ENCODE peak calls at places on chromosomes 16 and 17, in six cellular contexts. O is fibroblast of the conjunctiva; P is activated CD4-positive, alpha-beta T cell treated with anti-CD3 and anti-CD28 coated beads for 48 hours; R is GM03348; K is activated naive CD4-positive, alpha-beta T cell treated with Interleukin-2 at 50 U/mL for 16 hours; A is ELR. D is an unnamed sample.

GRCh38 chr17:78176548-78177025 is 8.2 kb downstream of the SYNGR2 start:
- DNase-seq in O (no peak), R (peak; percentile 81), P (peak; percentile 84), A (peak; percentile 60), K (peak; percentile 82), D (no peak)

GRCh38 chr17:82416771-82417170 is 1.4 kb upstream of the HEXD start:
- DNase-seq in A (peak; percentile 52), P (peak; percentile 45), R (no peak), O (no peak), K (no peak), D (no peak)

GRCh38 chr16:24692854-24693253 is 36.6 kb upstream of the TNRC6A start:
- DNase-seq in K (no peak), R (no peak), O (no peak), A (no peak), P (no peak), D (no peak)

GRCh38 chr17:82392209-82392920 is 20.8 kb downstream of the UTS2R start:
- DNase-seq in P (no peak), R (no peak), A (no peak), K (no peak), O (no peak), D (no peak)

GRCh38 chr16:49467540-49468372 is 94.2 kb downstream of the C16orf78 start:
- DNase-seq in O (no peak), A (no peak), P (no peak), R (no peak), K (no peak), D (no peak)

GRCh38 chr16:17331071-17331521 is 139.7 kb downstream of the XYLT1 start:
- DNase-seq in R (peak; percentile 71), K (no peak), A (no peak), O (peak; percentile 76), P (no peak), D (no peak)

GRCh38 chr17:42608692-42609181 is 437 bp downstream of the RETREG3 start:
- DNase-seq in R (no peak), A (peak; percentile 36), O (no peak), K (no peak), P (peak; percentile 25), D (no peak)

GRCh38 chr17:27649929-27650328 is 18.9 kb downstream of the LGALS9 start:
- DNase-seq in O (no peak), A (no peak), K (no peak), P (no peak), R (no peak), D (no peak)

GRCh38 chr17:45221081-45221996 is at the start of gene FMNL1:
- DNase-seq in K (peak; percentile 64), P (peak; percentile 62), O (no peak), R (peak; percentile 58), A (peak; percentile 64), D (no peak)

GRCh38 chr16:47139561-47140185 is 4.1 kb downstream of the NETO2 start:
- DNase-seq in O (no peak), K (no peak), P (no peak), R (no peak), A (peak; percentile 39), D (peak; percentile 48)

GRCh38 chr17:78933025-78933958 is 8.1 kb upstream of the TIMP2 start:
- DNase-seq in R (peak; percentile 92), O (peak; percentile 91), A (peak; percentile 100), P (peak; percentile 57), K (peak; percentile 65), D (peak; percentile 58)

GRCh38 chr17:49588726-49589555 is 13.3 kb downstream of the NXPH3 start:
- DNase-seq in K (no peak), O (no peak), R (peak; percentile 76), P (no peak), A (peak; percentile 42), D (no peak)

GRCh38 chr16:20957153-20957552 is 56.6 kb downstream of the LYRM1 start:
- DNase-seq in P (no peak), R (no peak), A (no peak), K (no peak), O (no peak), D (no peak)

GRCh38 chr16:89195521-89196171 is 4.7 kb downstream of the SLC22A31 start:
- DNase-seq in A (no peak), O (no peak), K (no peak), P (no peak), R (no peak), D (no peak)

GRCh38 chr17:73972056-73972455 is 231.4 kb upstream of the RPL38 start:
- DNase-seq in R (no peak), O (no peak), K (no peak), P (no peak), A (no peak), D (no peak)

GRCh38 chr16:81445143-81445922 is 725 bp downstream of the CMIP start:
- DNase-seq in R (peak; percentile 84), P (peak; percentile 61), A (peak; percentile 72), O (no peak), K (peak; percentile 47), D (no peak)

GRCh38 chr16:85114909-85115567 is 2.8 kb upstream of the CIBAR2 start:
- DNase-seq in O (peak; percentile 65), A (peak; percentile 87), P (peak; percentile 92), R (peak; percentile 93), K (peak; percentile 86), D (peak; percentile 47)

GRCh38 chr16:67801889-67802288 is 4.5 kb downstream of the RANBP10 start:
- DNase-seq in R (no peak), O (no peak), K (peak; percentile 23), P (peak; percentile 27), A (no peak), D (no peak)

GRCh38 chr16:75379911-75380847 is 53.1 kb downstream of the CFDP1 start:
- DNase-seq in A (peak; percentile 9), R (no peak), O (no peak), P (peak; percentile 52), K (peak; percentile 32), D (no peak)

GRCh38 chr17:4877089-4877488 is 22.2 kb upstream of the C17orf107 start:
- DNase-seq in A (no peak), O (no peak), R (no peak), K (no peak), P (no peak), D (no peak)

GRCh38 chr17:60941028-60941427 is 263.4 kb downstream of the BCAS3 start:
- DNase-seq in O (peak; percentile 9), R (peak; percentile 75), K (no peak), P (no peak), A (peak; percentile 87), D (no peak)

GRCh38 chr16:49857423-49858181 is 1.7 kb upstream of the ZNF423 start:
- DNase-seq in P (peak; percentile 66), K (peak; percentile 36), O (no peak), A (peak; percentile 26), R (peak; percentile 78), D (peak; percentile 30)

GRCh38 chr17:28364665-28365363 is at the start of gene SEBOX:
- DNase-seq in P (no peak), R (no peak), A (no peak), O (no peak), K (no peak), D (no peak)

GRCh38 chr16:11032922-11033291 is 88.5 kb downstream of the CLEC16A start:
- DNase-seq in P (no peak), R (peak; percentile 75), O (peak; percentile 97), A (no peak), K (no peak), D (no peak)

GRCh38 chr16:86923656-86924055 is 345.3 kb downstream of the FOXL1 start:
- DNase-seq in R (no peak), P (no peak), O (no peak), A (no peak), K (no peak), D (no peak)

GRCh38 chr17:7515912-7516610 is 31.9 kb downstream of the POLR2A start:
- DNase-seq in K (no peak), R (no peak), O (no peak), P (no peak), A (no peak), D (no peak)

GRCh38 chr17:3678095-3678820 is 9.6 kb downstream of the EMC6 start:
- DNase-seq in K (no peak), P (no peak), O (no peak), A (no peak), R (peak; percentile 31), D (no peak)

D was measured in foreskin keratinocyte.